ENCODE peak calls at places on chromosomes 16 and 17, in nine cellular contexts. A is lower lobe of right lung, L is ascending aorta, B is psoas muscle, Z is uterus, F is AG10803, Q is IMR-90, W is heart left ventricle, V is suprapubic skin. J is an unnamed sample.

GRCh38 chr17:13920413-13920812 is 148.9 kb upstream of the COX10 start:
- DNase-seq in A (no peak), L (no peak), B (no peak), Z (no peak), F (no peak), Q (no peak), W (no peak), V (no peak), J (no peak)

GRCh38 chr16:3170440-3171180 is 17.4 kb upstream of the OR1F1 start:
- DNase-seq in A (peak), L (no peak), B (no peak), Z (no peak), F (no peak), Q (no peak), W (no peak), V (no peak), J (no peak)

GRCh38 chr16:29898786-29899515 is 399 bp downstream of the SEZ6L2 start:
- DNase-seq in A (no peak), L (no peak), B (no peak), Z (no peak), F (no peak), Q (no peak), W (no peak), V (no peak), J (no peak)

GRCh38 chr17:72778161-72779151 is 314.0 kb downstream of the SLC39A11 start:
- DNase-seq in A (no peak), L (no peak), B (no peak), Z (no peak), F (no peak), Q (no peak), W (no peak), V (no peak), J (no peak)

GRCh38 chr17:69879576-69879975 is 195.4 kb upstream of the KCNJ16 start:
- DNase-seq in A (no peak), L (no peak), B (no peak), Z (no peak), F (no peak), Q (no peak), W (no peak), V (no peak), J (no peak)

GRCh38 chr17:69637399-69638165 is 223.1 kb downstream of the MAP2K6 start:
- DNase-seq in A (no peak), L (no peak), B (no peak), Z (no peak), F (peak), Q (peak), W (no peak), V (no peak), J (peak)

GRCh38 chr17:58039975-58040374 is 32.9 kb upstream of the SRSF1 start:
- DNase-seq in A (no peak), L (no peak), B (no peak), Z (no peak), F (no peak), Q (no peak), W (no peak), V (no peak), J (peak)

GRCh38 chr17:66576473-66576872 is 258.4 kb upstream of the CACNG5 start:
- DNase-seq in A (no peak), L (no peak), B (no peak), Z (no peak), F (no peak), Q (no peak), W (no peak), V (peak), J (peak)

GRCh38 chr16:10121496-10121895 is 60.7 kb downstream of the GRIN2A start:
- DNase-seq in A (no peak), L (no peak), B (no peak), Z (no peak), F (peak), Q (peak), W (no peak), V (no peak), J (peak)

DNA sequence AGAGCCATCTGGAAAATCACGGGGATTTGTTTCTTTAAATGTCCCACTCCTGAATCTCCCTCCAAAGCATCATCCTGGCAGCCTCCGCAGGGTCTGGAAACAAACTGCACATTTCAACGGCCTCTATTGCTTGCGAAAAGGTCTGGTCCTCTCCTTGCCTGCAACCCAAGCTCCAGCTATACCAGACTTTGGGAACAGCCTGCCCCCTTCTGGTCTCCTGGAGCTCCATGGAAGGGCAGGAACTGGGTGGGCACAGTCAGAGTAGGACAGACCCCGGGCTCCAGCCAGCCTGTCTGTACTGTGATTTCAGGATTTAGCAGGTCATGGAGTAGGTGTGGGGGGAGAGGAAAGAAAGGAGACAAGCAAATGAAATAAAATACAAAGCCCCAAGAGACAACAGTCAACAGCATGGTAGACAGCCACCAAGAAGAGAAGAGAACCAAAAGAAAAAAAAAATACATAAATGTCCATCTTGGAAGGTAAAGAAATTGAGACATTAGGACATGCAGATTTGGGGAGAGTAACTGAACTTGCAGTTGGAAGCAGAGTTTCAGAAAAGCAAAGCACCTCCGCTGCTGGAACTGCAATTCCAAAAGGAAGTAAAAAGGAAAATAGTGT is 2.7 kb downstream of the XYLT1 start:
- DNase-seq in A (no peak), L (peak), B (peak), Z (peak), F (peak), Q (peak), W (peak), V (peak), J (no peak)
- TF ChIP-seq CTCF in A (peak), L (peak), B (peak), Z (peak), F (peak), Q (peak), W (peak), V (peak), J (peak)

GRCh38 chr16:54930034-54930938 is at the start of gene IRX5:
- DNase-seq in A (peak), L (peak), B (peak), Z (peak), F (peak), Q (peak), W (peak), V (peak), J (peak)

GRCh38 chr16:54933281-54934150 is 2.9 kb downstream of the IRX5 start:
- DNase-seq in A (no peak), L (no peak), B (no peak), Z (no peak), F (no peak), Q (no peak), W (no peak), V (no peak), J (no peak)

GRCh38 chr16:54931041-54931756 is 534 bp downstream of the IRX5 start:
- DNase-seq in A (peak), L (peak), B (peak), Z (no peak), F (no peak), Q (no peak), W (peak), V (no peak), J (no peak)

GRCh38 chr16:54932737-54933254 is 2.1 kb downstream of the IRX5 start:
- DNase-seq in A (peak), L (no peak), B (no peak), Z (no peak), F (no peak), Q (no peak), W (no peak), V (no peak), J (no peak)

GRCh38 chr16:54931757-54932660 is 1.3 kb downstream of the IRX5 start:
- DNase-seq in A (peak), L (no peak), B (no peak), Z (no peak), F (no peak), Q (no peak), W (no peak), V (no peak), J (no peak)
- H3K4me3 ChIP-seq in A (peak), L (peak), B (peak), Z (no peak), F (peak), Q (no peak), W (peak), V (peak), J (peak)

GRCh38 chr17:18099516-18099915 is 9.0 kb upstream of the MYO15A start:
- DNase-seq in A (no peak), L (no peak), B (no peak), Z (no peak), F (no peak), Q (no peak), W (no peak), V (no peak), J (no peak)

GRCh38 chr17:18094409-18094807 is 6.7 kb downstream of the DRG2 start:
- DNase-seq in A (no peak), L (no peak), B (no peak), Z (no peak), F (no peak), Q (no peak), W (no peak), V (no peak), J (no peak)

GRCh38 chr17:18087610-18088491 is at the start of gene DRG2:
- DNase-seq in A (peak), L (peak), B (peak), Z (peak), F (peak), Q (peak), W (peak), V (peak), J (peak)

GRCh38 chr17:18089613-18090012 is 1.9 kb downstream of the DRG2 start:
- DNase-seq in A (no peak), L (no peak), B (no peak), Z (no peak), F (no peak), Q (no peak), W (no peak), V (no peak), J (no peak)

GRCh38 chr17:18093616-18094408 is 6.1 kb downstream of the DRG2 start:
- DNase-seq in A (no peak), L (no peak), B (peak), Z (no peak), F (peak), Q (peak), W (peak), V (no peak), J (peak)
- TF ChIP-seq CTCF in A (peak), L (no peak), B (peak), Z (no peak), F (peak), Q (peak), W (no peak), V (no peak), J (peak)

DNA sequence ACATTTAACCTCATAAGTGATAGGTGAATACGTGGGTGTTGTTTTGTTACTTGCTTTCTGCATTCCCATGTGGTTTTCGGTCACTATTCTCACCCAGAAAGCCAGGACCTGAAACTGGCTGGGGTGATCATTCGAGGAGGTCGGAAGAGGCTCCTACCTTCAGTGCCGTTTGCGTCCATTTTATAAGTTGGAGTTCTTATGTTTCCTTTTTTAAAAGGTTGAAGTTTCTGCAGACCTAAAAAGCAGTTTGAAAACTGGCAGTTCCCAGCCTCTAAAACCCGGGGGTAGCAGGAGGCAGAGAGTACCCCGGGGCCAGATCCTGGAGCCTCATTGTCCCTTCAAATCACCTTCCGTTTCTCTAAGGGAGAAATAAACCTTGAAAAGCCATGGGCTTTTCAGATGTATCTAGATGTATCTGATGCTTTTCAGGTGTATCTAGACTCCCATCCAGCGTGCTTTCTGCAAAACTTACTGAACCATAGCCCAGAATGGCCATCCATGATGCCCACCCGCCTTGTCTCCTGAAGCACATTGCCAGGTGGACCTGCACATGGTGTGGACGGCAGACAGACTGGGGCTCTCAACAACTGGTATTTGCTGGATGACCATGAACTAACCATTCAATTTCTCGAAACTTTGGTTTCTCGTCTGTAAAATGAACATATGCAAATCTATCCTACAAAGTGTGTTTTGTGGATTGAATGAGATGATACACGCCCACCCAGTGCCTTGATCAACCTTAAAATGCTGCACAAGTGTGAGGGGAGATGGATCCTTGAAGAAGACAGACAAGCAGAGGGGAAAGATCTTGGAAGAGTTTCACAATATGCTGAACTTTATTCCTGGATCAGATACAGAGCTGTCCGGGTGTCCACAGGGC is 1.3 kb downstream of the NLRC5 start:
- DNase-seq in A (no peak), L (peak), B (no peak), Z (no peak), F (no peak), Q (no peak), W (no peak), V (peak), J (no peak)
- H3K4me3 ChIP-seq in A (peak), L (peak), B (peak), Z (peak), F (peak), Q (no peak), W (peak), V (peak), J (no peak)

DNA sequence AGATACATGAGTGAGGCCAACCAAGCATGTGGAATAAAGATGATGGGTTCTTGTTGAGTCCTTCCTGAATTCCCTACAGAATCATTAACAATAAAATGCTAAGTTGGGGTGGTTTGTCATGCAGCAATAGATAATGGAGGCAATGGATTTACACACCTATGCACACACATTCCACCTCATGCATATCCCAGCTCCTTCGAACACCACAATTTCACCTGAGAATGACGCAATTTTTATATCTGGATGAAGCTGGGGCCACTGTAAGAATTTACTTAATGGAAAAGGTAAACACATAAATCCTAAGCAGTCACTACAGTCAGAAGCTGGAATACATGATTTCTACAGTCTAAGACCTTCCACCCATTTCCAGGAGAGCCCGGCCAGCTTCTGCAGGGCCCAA is 49.8 kb upstream of the ICAM2 start:
- DNase-seq in A (no peak), L (no peak), B (no peak), Z (no peak), F (no peak), Q (no peak), W (no peak), V (no peak), J (no peak)
- TF ChIP-seq CTCF in A (no peak), L (no peak), B (no peak), Z (no peak), F (no peak), Q (no peak), W (no peak), V (no peak), J (no peak)

GRCh38 chr17:50534979-50535326 is 2.4 kb downstream of the EPN3 start:
- DNase-seq in A (no peak), L (no peak), B (no peak), Z (no peak), F (no peak), Q (no peak), W (no peak), V (no peak), J (no peak)
- H3K4me3 ChIP-seq in A (no peak), L (no peak), B (no peak), Z (no peak), F (no peak), Q (no peak), W (no peak), V (peak), J (peak)

DNA sequence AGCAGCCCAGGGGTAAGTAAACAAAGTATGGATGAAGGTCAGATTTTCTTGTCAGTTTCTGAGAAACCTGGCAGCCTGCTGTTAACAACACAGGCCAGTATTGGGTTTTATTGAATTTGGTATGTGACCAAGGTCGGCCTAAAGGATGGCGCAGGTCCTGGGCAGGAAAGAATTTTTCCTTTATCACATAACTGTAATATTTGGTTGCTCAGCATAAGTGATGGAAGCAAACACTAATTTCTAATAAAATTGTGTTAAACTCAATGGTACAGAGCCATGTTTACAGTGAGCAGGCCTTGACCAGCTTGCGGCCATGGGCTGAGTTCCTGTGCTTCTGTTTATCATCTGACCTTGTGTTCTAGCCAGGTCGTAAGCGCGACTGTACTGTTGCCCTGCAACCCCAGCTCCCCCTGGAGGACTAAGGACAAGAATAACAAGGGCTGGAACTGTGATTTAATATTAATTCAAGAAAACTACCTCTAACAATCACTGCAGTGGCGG is 10.5 kb downstream of the POLDIP2 start:
- DNase-seq in A (no peak), L (no peak), B (no peak), Z (no peak), F (no peak), Q (no peak), W (no peak), V (no peak), J (no peak)
- TF ChIP-seq CTCF in A (peak), L (peak), B (no peak), Z (no peak), F (peak), Q (peak), W (peak), V (no peak), J (no peak)

GRCh38 chr17:81902023-81902652 is at the start of gene NPB:
- DNase-seq in A (no peak), L (no peak), B (no peak), Z (no peak), F (no peak), Q (no peak), W (no peak), V (no peak), J (no peak)
- H3K4me3 ChIP-seq in A (peak), L (peak), B (peak), Z (no peak), F (no peak), Q (peak), W (peak), V (peak), J (peak)

DNA sequence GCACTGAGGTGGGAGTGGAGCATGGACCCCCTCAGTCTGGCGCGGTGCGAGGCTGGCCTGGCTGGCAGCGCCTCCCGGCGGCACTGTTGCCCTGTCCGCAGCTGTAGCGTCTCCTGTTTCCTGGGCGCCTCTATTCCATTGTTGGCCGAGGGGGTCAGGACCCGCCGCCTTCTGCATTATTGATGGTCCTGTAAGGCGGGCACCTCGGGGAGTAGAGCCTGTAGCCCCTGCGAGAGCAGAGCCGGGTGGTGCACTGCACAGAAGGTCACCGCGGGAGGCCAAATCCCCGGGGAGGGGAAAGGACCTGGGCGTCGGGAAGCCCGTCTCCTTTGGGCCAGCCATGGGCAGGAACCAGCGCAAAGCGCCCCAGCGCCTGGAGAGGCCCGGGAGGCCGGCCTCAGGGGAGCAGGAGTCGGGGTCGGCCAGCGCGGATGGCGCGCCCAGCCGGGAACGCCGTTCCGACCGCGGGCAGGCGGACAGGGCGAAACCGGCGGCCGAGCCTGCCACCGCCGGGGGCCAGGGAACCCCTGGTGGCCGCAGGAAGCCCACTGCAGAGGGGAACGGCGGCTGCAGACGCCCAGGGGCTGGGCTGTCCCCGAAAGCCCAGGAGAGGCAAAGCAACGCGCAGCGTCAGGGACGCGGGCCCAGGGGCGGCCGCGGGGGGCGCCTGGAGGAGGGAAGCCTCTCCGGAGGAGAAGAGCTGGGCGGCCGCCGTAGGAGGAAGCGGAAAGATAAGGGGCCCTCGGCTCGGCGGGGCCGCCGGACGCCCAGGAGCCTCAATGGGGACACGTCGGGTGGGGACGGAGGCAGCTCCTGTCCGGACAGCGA is at the start of gene MYO15B:
- DNase-seq in A (peak), L (peak), B (peak), Z (peak), F (no peak), Q (no peak), W (peak), V (no peak), J (no peak)
- TF ChIP-seq CTCF in A (peak), L (peak), B (peak), Z (peak), F (peak), Q (no peak), W (peak), V (no peak), J (peak)

GRCh38 chr17:27788919-27789318 is 11.4 kb downstream of the NOS2 start:
- DNase-seq in A (peak), L (no peak), B (no peak), Z (no peak), F (no peak), Q (no peak), W (no peak), V (no peak), J (no peak)

GRCh38 chr17:27792095-27792494 is 8.2 kb downstream of the NOS2 start:
- DNase-seq in A (no peak), L (no peak), B (no peak), Z (no peak), F (no peak), Q (no peak), W (no peak), V (no peak), J (no peak)

GRCh38 chr17:27797390-27798091 is 2.8 kb downstream of the NOS2 start:
- DNase-seq in A (peak), L (no peak), B (no peak), Z (no peak), F (no peak), Q (no peak), W (no peak), V (no peak), J (no peak)

GRCh38 chr17:27793906-27794380 is 6.4 kb downstream of the NOS2 start:
- DNase-seq in A (no peak), L (no peak), B (no peak), Z (no peak), F (no peak), Q (no peak), W (no peak), V (no peak), J (no peak)

GRCh38 chr17:27793168-27793905 is 7.0 kb downstream of the NOS2 start:
- DNase-seq in A (peak), L (no peak), B (peak), Z (no peak), F (no peak), Q (no peak), W (peak), V (no peak), J (no peak)
- H3K4me3 ChIP-seq in A (peak), L (peak), B (peak), Z (no peak), F (no peak), Q (no peak), W (peak), V (peak), J (no peak)